ENCODE peak calls at places on chromosomes 2 and 18, in seven cellular contexts. D is amniotic epithelial cell, H is smooth muscle cell of the brain vasculature, Q is ecto neural progenitor cell, G is RWPE1, Z is HCEC 1CT, S is upper lobe of right lung. F is an unnamed sample.

GRCh38 chr2:209463835-209464234 is 40.0 kb downstream of the MAP2 start:
- DNase-seq in Q (no peak), D (no peak), S (no peak), G (no peak), H (no peak), Z (no peak), F (no peak)

GRCh38 chr18:34467059-34467458 is 242.3 kb upstream of the NOL4 start:
- DNase-seq in G (no peak), S (no peak), Q (no peak), H (no peak), D (no peak), Z (no peak), F (no peak)

GRCh38 chr2:15170068-15170775 is 390.9 kb downstream of the NBAS start:
- DNase-seq in D (no peak), Q (no peak), S (no peak), Z (peak), G (no peak), H (no peak), F (no peak)

GRCh38 chr2:226079186-226079585 is 679.7 kb downstream of the NYAP2 start:
- DNase-seq in S (no peak), Q (no peak), G (no peak), Z (no peak), H (no peak), D (peak), F (no peak)

GRCh38 chr2:201116115-201116958 is at the start of gene CFLAR:
- DNase-seq in S (peak), H (no peak), D (peak), G (peak), Z (peak), Q (peak), F (peak)

GRCh38 chr2:100592226-100592625 is 29.4 kb downstream of the PDCL3 start:
- DNase-seq in Z (peak), S (no peak), Q (no peak), H (no peak), D (peak), G (no peak), F (peak)

GRCh38 chr18:35703043-35703688 is 121.6 kb downstream of the GALNT1 start:
- DNase-seq in S (no peak), H (no peak), D (peak), G (no peak), Z (peak), Q (no peak), F (peak)

GRCh38 chr2:63064197-63064596 is 13.6 kb downstream of the OTX1 start:
- DNase-seq in Q (no peak), G (no peak), S (no peak), H (no peak), D (no peak), Z (no peak), F (no peak)

GRCh38 chr2:202158796-202159195 is 79.6 kb downstream of the SUMO1 start:
- DNase-seq in S (no peak), G (no peak), Z (peak), D (peak), Q (no peak), H (no peak), F (no peak)

GRCh38 chr2:241984658-241985057 is 115.1 kb downstream of the RTP5 start:
- DNase-seq in S (no peak), G (no peak), H (no peak), Q (no peak), Z (no peak), D (no peak), F (no peak)

GRCh38 chr2:100013892-100014677 is 128.3 kb downstream of the AFF3 start:
- DNase-seq in H (peak), Z (no peak), Q (no peak), G (peak), D (peak), S (no peak), F (peak)

GRCh38 chr2:96928277-96928781 is 58.1 kb downstream of the FAM178B start:
- DNase-seq in D (peak), H (no peak), G (no peak), Q (no peak), Z (no peak), S (no peak), F (no peak)

GRCh38 chr2:122908134-122908533 is 1117.0 kb upstream of the CNTNAP5 start:
- DNase-seq in D (no peak), H (no peak), Q (no peak), G (no peak), Z (no peak), S (no peak), F (no peak)

GRCh38 chr2:18411571-18411970 is 148.9 kb downstream of the RDH14 start:
- DNase-seq in S (no peak), D (no peak), H (no peak), Z (no peak), G (no peak), Q (no peak), F (no peak)

GRCh38 chr18:45920367-45920766 is 46.8 kb downstream of the EPG5 start:
- DNase-seq in S (peak), H (peak), G (peak), Z (peak), Q (no peak), D (peak), F (no peak)

GRCh38 chr2:18119883-18120282 is 241.4 kb downstream of the KCNS3 start:
- DNase-seq in G (no peak), Z (peak), Q (no peak), D (peak), H (no peak), S (no peak), F (peak)

F was measured in mesenchymal stem cell.